ENCODE peak calls at places on chromosome 17, in ten cellular contexts. R is gastrocnemius medialis; C is naive thymus-derived CD4-positive, alpha-beta T cell; Y is lung; H is stomach; U is psoas muscle; N is vagina; G is thoracic aorta; B is colonic mucosa; A is fibroblast of lung. K is an unnamed sample.
A peak's percentile ranks its signal among the peaks of the same experiment; 100 is the strongest.

GRCh38 chr17:58338907-58339774 is 10.5 kb upstream of the TSPOAP1 start:
- DNase-seq in B (peak; percentile 67), C (no peak), A (peak; percentile 82), R (peak; percentile 42), H (no peak), Y (peak; percentile 54), N (no peak), G (no peak), U (no peak), K (peak; percentile 76)

GRCh38 chr17:9037741-9038140 is 16.4 kb downstream of the NTN1 start:
- DNase-seq in G (no peak), Y (no peak), N (peak; percentile 69), U (no peak), B (no peak), H (no peak), A (no peak), R (no peak), C (no peak), K (no peak)

GRCh38 chr17:59371426-59372099 is 40.1 kb downstream of the YPEL2 start:
- DNase-seq in N (no peak), U (peak; percentile 79), A (peak; percentile 51), R (peak; percentile 93), Y (no peak), H (no peak), B (peak; percentile 46), G (no peak), C (no peak), K (peak; percentile 87)

GRCh38 chr17:74820037-74820436 is 39.6 kb downstream of the GRIN2C start:
- DNase-seq in C (no peak), H (no peak), R (no peak), G (no peak), N (no peak), B (no peak), A (no peak), U (no peak), Y (no peak), K (no peak)

GRCh38 chr17:61766520-61766919 is 96.8 kb downstream of the BRIP1 start:
- DNase-seq in H (no peak), B (no peak), A (peak; percentile 3), C (no peak), Y (no peak), R (no peak), N (no peak), U (no peak), G (no peak), K (no peak)

GRCh38 chr17:21382560-21383495 is 6.7 kb downstream of the KCNJ12 start:
- DNase-seq in H (no peak), C (no peak), Y (no peak), U (no peak), N (no peak), R (no peak), B (no peak), A (no peak), G (no peak), K (no peak)

GRCh38 chr17:35906559-35907265 is 23.9 kb downstream of the RDM1 start:
- DNase-seq in C (no peak), N (no peak), B (no peak), Y (no peak), R (no peak), G (no peak), H (no peak), A (peak; percentile 21), U (no peak), K (peak; percentile 37)

GRCh38 chr17:75404223-75404738 is 1.2 kb downstream of the GRB2 start:
- DNase-seq in B (peak; percentile 68), Y (peak; percentile 65), C (peak; percentile 52), A (peak; percentile 74), G (no peak), H (peak; percentile 65), N (peak; percentile 77), R (peak; percentile 46), U (peak; percentile 48), K (peak; percentile 74)

GRCh38 chr17:45223541-45224528 is 2.1 kb downstream of the FMNL1 start:
- DNase-seq in A (no peak), U (no peak), R (no peak), C (no peak), G (no peak), H (no peak), N (no peak), Y (no peak), B (peak; percentile 21), K (no peak)

GRCh38 chr17:77363821-77364361 is 223.1 kb downstream of the SEC14L1 start:
- DNase-seq in B (no peak), Y (no peak), H (no peak), C (peak; percentile 47), G (no peak), U (peak; percentile 65), N (no peak), R (no peak), A (peak; percentile 75), K (peak; percentile 69)

GRCh38 chr17:62714016-62714777 is 86.7 kb downstream of the MRC2 start:
- DNase-seq in G (no peak), U (no peak), H (no peak), B (no peak), N (no peak), A (peak; percentile 77), R (no peak), C (no peak), Y (no peak), K (peak; percentile 20)

GRCh38 chr17:62869885-62870580 is 61.9 kb upstream of the MARCHF10 start:
- DNase-seq in H (no peak), R (no peak), A (peak; percentile 70), B (no peak), Y (no peak), U (no peak), G (no peak), N (no peak), C (no peak), K (no peak)

GRCh38 chr17:47884905-47885735 is 10.9 kb upstream of the SP2 start:
- DNase-seq in N (no peak), U (no peak), G (no peak), C (peak; percentile 37), B (peak; percentile 85), H (no peak), R (no peak), Y (no peak), A (no peak), K (no peak)

GRCh38 chr17:81589612-81590011 is 37.5 kb upstream of the FAAP100 start:
- DNase-seq in R (no peak), N (no peak), G (no peak), Y (no peak), A (no peak), C (no peak), B (no peak), H (no peak), U (no peak), K (no peak)

GRCh38 chr17:81590121-81590520 is 38.0 kb upstream of the FAAP100 start:
- DNase-seq in H (no peak), R (no peak), B (no peak), U (no peak), Y (no peak), N (no peak), A (no peak), G (no peak), C (no peak), K (no peak)

GRCh38 chr17:81591971-81592370 is 39.8 kb upstream of the FAAP100 start:
- DNase-seq in G (no peak), A (no peak), C (no peak), N (no peak), R (no peak), H (no peak), B (no peak), U (no peak), Y (no peak), K (no peak)

DNA sequence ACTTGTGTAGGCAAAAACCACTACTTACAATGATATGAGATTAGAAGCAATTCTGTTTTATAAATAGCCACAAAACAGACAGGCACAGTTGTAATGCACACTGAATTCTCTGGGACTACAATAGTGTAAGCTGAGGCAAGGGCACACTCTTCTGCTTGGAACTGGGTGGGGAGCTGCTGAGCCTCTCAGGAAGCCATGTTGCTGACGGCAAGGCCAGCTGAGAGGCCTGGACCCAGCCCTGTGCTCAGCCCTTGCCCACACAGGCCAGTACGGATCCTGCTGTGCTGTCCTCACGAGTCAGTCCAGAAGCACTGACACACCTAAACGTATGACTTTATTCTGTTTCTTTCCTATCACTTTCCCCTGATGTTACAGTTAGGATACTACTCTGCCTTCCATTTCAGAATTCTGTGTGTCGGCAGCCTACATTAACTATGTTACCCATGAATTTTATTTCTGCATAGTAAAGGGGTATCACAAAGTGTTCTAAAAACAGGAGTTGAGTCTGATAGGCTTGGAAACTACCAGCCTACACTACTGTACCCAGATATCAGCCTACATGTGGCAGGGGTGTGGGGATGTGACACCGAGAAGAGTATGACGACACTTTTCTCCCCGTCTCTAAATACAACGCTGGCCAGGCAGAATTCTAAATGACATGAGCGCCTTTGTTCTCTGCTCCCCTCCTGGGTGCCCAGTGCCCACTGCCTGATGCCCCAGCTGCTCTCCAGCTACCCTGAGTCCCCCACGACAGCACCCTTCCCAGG is 41.1 kb upstream of the FAAP100 start:
- DNase-seq in C (no peak), R (no peak), G (no peak), A (no peak), N (no peak), H (no peak), B (no peak), U (no peak), Y (no peak), K (no peak)
- H3K4me1 ChIP-seq in C (no peaks in the 10 kb centered on the region), R (no peaks in the 10 kb centered on the region), G (peaks cover 23% of the 10 kb centered on the region), A (no peaks in the 10 kb centered on the region), N (no peaks in the 10 kb centered on the region), H (no peaks in the 10 kb centered on the region), B (no peaks in the 10 kb centered on the region), U (no peaks in the 10 kb centered on the region), Y (no peaks in the 10 kb centered on the region), K (no peaks in the 10 kb centered on the region)

GRCh38 chr17:32491371-32492280 is 4.8 kb downstream of the CDK5R1 start:
- DNase-seq in C (peak; percentile 27), G (no peak), N (no peak), R (no peak), H (no peak), Y (no peak), U (no peak), A (no peak), B (no peak), K (no peak)
- H3K27ac ChIP-seq in C (peak overlapping the region; percentile 59), G (no peak overlapping the region), N (no peak overlapping the region), R (no peak overlapping the region), H (no peak overlapping the region), Y (no peak overlapping the region), U (no peak overlapping the region), A (no peak overlapping the region), B (no peak overlapping the region), K (no peak overlapping the region)

GRCh38 chr17:3621146-3621720 is 12.0 kb upstream of the TRPV1 start:
- DNase-seq in C (no peak), N (no peak), Y (no peak), H (no peak), G (no peak), U (no peak), B (no peak), R (no peak), A (no peak), K (no peak)
- H3K36me3 ChIP-seq in C (peaks cover 61% of the 10 kb centered on the region), N (no peaks in the 10 kb centered on the region), Y (peaks cover 38% of the 10 kb centered on the region), H (peaks cover 51% of the 10 kb centered on the region), G (peaks cover 36% of the 10 kb centered on the region), U (peaks cover 7% of the 10 kb centered on the region), B (peaks cover 12% of the 10 kb centered on the region), R (peaks cover 91% of the 10 kb centered on the region), A (peaks cover 8% of the 10 kb centered on the region), K (peaks cover 82% of the 10 kb centered on the region)

DNA sequence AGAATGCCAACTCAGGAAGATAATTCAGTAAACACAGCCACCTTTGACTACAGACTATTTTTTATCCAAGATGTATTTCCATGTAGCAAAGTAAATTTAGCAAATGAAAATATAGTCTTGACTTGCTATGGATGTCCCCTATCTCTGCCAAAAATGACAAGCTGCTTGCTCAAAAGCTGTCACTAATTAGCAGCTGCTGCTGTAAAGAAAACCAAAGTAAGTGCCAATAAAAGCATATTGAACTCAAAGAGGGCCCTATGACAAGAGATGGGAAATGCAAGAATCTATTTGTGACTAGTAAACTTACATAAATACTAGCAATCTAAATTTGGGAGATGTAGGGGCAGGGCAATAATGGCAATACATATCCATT is 23.0 kb downstream of the STAT5B start:
- DNase-seq in N (no peak), U (no peak), B (no peak), C (no peak), R (no peak), A (no peak), Y (no peak), G (no peak), H (no peak), K (no peak)
- H3K4me1 ChIP-seq in N (peaks cover 44% of the 10 kb centered on the region), U (peaks cover 55% of the 10 kb centered on the region), B (peaks cover 5% of the 10 kb centered on the region), C (peaks cover 26% of the 10 kb centered on the region), R (peaks cover 56% of the 10 kb centered on the region), A (peaks cover 12% of the 10 kb centered on the region), Y (peaks cover 20% of the 10 kb centered on the region), G (peaks cover 30% of the 10 kb centered on the region), H (peaks cover 83% of the 10 kb centered on the region), K (peaks cover 31% of the 10 kb centered on the region)

K was measured in tibial artery.